ENCODE peak calls at places on chromosome 16, in eight cellular contexts. One of them, this sample, is unnamed.

GRCh38 chr16:77234611-77235010 is 35.4 kb downstream of the SYCE1L start:
- DNase-seq in mesothelial cell of epicardium: no peak
- DNase-seq in endothelial cell: no peak
- DNase-seq in BE2C: no peak
- DNase-seq in PC-3: peak
- DNase-seq in HS-27A: no peak
- DNase-seq in effector CD4-positive, alpha-beta T cell: no peak
- DNase-seq in NCI-H1930: no peak
- DNase-seq in this sample: no peak

GRCh38 chr16:55503726-55504553 is 4.9 kb upstream of the LPCAT2 start:
- DNase-seq in NCI-H1930: no peak
- DNase-seq in BE2C: no peak
- DNase-seq in HS-27A: no peak
- DNase-seq in effector CD4-positive, alpha-beta T cell: no peak
- DNase-seq in PC-3: no peak
- DNase-seq in mesothelial cell of epicardium: no peak
- DNase-seq in endothelial cell: no peak
- DNase-seq in this sample: no peak

GRCh38 chr16:50520451-50521245 is 27.5 kb upstream of the NKD1 start:
- DNase-seq in effector CD4-positive, alpha-beta T cell: no peak
- DNase-seq in HS-27A: no peak
- DNase-seq in endothelial cell: no peak
- DNase-seq in mesothelial cell of epicardium: no peak
- DNase-seq in BE2C: no peak
- DNase-seq in PC-3: no peak
- DNase-seq in NCI-H1930: no peak
- DNase-seq in this sample: no peak

GRCh38 chr16:8852534-8852933 is 16.3 kb downstream of the CARHSP1 start:
- DNase-seq in BE2C: no peak
- DNase-seq in NCI-H1930: no peak
- DNase-seq in endothelial cell: no peak
- DNase-seq in mesothelial cell of epicardium: no peak
- DNase-seq in HS-27A: no peak
- DNase-seq in PC-3: no peak
- DNase-seq in effector CD4-positive, alpha-beta T cell: no peak
- DNase-seq in this sample: no peak

GRCh38 chr16:11224096-11224893 is 31.7 kb downstream of the SOCS1 start:
- DNase-seq in BE2C: no peak
- DNase-seq in HS-27A: no peak
- DNase-seq in effector CD4-positive, alpha-beta T cell: peak
- DNase-seq in PC-3: no peak
- DNase-seq in NCI-H1930: no peak
- DNase-seq in mesothelial cell of epicardium: no peak
- DNase-seq in endothelial cell: no peak
- DNase-seq in this sample: no peak

GRCh38 chr16:12092347-12092882 is 115.9 kb downstream of the SNX29 start:
- DNase-seq in NCI-H1930: no peak
- DNase-seq in effector CD4-positive, alpha-beta T cell: no peak
- DNase-seq in endothelial cell: no peak
- DNase-seq in mesothelial cell of epicardium: no peak
- DNase-seq in BE2C: no peak
- DNase-seq in HS-27A: no peak
- DNase-seq in PC-3: peak
- DNase-seq in this sample: peak

GRCh38 chr16:892006-892405 is 78.8 kb downstream of the LMF1 start:
- DNase-seq in endothelial cell: no peak
- DNase-seq in BE2C: no peak
- DNase-seq in NCI-H1930: no peak
- DNase-seq in PC-3: no peak
- DNase-seq in HS-27A: no peak
- DNase-seq in mesothelial cell of epicardium: no peak
- DNase-seq in effector CD4-positive, alpha-beta T cell: no peak
- DNase-seq in this sample: no peak

GRCh38 chr16:8885674-8886592 is 3.8 kb downstream of the LITAFD start:
- DNase-seq in NCI-H1930: no peak
- DNase-seq in PC-3: peak
- DNase-seq in mesothelial cell of epicardium: no peak
- DNase-seq in HS-27A: no peak
- DNase-seq in endothelial cell: no peak
- DNase-seq in effector CD4-positive, alpha-beta T cell: no peak
- DNase-seq in BE2C: peak
- DNase-seq in this sample: peak

GRCh38 chr16:86619263-86619935 is 41.0 kb downstream of the FOXL1 start:
- DNase-seq in endothelial cell: no peak
- DNase-seq in NCI-H1930: no peak
- DNase-seq in BE2C: no peak
- DNase-seq in HS-27A: no peak
- DNase-seq in PC-3: no peak
- DNase-seq in effector CD4-positive, alpha-beta T cell: no peak
- DNase-seq in mesothelial cell of epicardium: no peak
- DNase-seq in this sample: no peak

This sample was measured in HT-29.